ENCODE peak calls at places on chromosomes 16 and 17, in eight cellular contexts. T is AG09319; L is lung; S is IMR-90; J is CD8-positive, alpha-beta memory T cell; F is HTR-8/SVneo; D is Right ventricle myocardium superior; W is brain pericyte. E is an unnamed sample.

GRCh38 chr17:31148205-31148604 is 53.4 kb downstream of the NF1 start:
- DNase-seq in T (no peak), L (no peak), S (peak; percentile 13), J (no peak), F (no peak), D (no peak), W (no peak), E (no peak)

GRCh38 chr17:2214887-2215615 is 88.5 kb downstream of the SMG6 start:
- DNase-seq in T (no peak), L (no peak), S (peak; percentile 88), J (peak; percentile 23), F (no peak), D (peak; percentile 83), W (no peak), E (no peak)

GRCh38 chr16:85916141-85916890 is 17.4 kb downstream of the IRF8 start:
- DNase-seq in T (no peak), L (peak; percentile 89), S (no peak), J (no peak), F (no peak), D (peak; percentile 80), W (no peak), E (peak; percentile 10)

GRCh38 chr17:5819921-5820685 is 235.8 kb upstream of the NLRP1 start:
- DNase-seq in T (no peak), L (peak; percentile 19), S (no peak), J (no peak), F (no peak), D (no peak), W (no peak), E (no peak)

GRCh38 chr17:66002807-66003206 is 189.1 kb downstream of the CEP112 start:
- DNase-seq in T (no peak), L (no peak), S (peak; percentile 18), J (no peak), F (no peak), D (no peak), W (no peak), E (no peak)

GRCh38 chr17:56867948-56868376 is 34.0 kb downstream of the DGKE start:
- DNase-seq in T (no peak), L (no peak), S (peak; percentile 67), J (no peak), F (peak; percentile 39), D (no peak), W (no peak), E (peak; percentile 41)

GRCh38 chr17:80129006-80129565 is 17.8 kb downstream of the EIF4A3 start:
- DNase-seq in T (no peak), L (no peak), S (no peak), J (no peak), F (no peak), D (no peak), W (no peak), E (peak; percentile 8)

GRCh38 chr17:17702821-17703607 is 21.8 kb downstream of the RAI1 start:
- DNase-seq in T (no peak), L (no peak), S (no peak), J (no peak), F (no peak), D (peak; percentile 54), W (no peak), E (no peak)

GRCh38 chr17:50440172-50440837 is 14.3 kb downstream of the ACSF2 start:
- DNase-seq in T (no peak), L (peak; percentile 57), S (no peak), J (no peak), F (no peak), D (no peak), W (no peak), E (no peak)

GRCh38 chr17:50013079-50013478 is 18.1 kb upstream of the DLX3 start:
- DNase-seq in T (no peak), L (no peak), S (no peak), J (no peak), F (no peak), D (no peak), W (no peak), E (no peak)

GRCh38 chr16:1101573-1102332 is 5.7 kb upstream of the C1QTNF8 start:
- DNase-seq in T (no peak), L (no peak), S (no peak), J (no peak), F (no peak), D (no peak), W (no peak), E (no peak)

GRCh38 chr16:46986438-46986837 is 13.0 kb upstream of the DNAJA2 start:
- DNase-seq in T (no peak), L (no peak), S (no peak), J (no peak), F (no peak), D (no peak), W (no peak), E (no peak)

GRCh38 chr17:4241535-4241934 is 22.2 kb downstream of the ANKFY1 start:
- DNase-seq in T (no peak), L (no peak), S (no peak), J (no peak), F (no peak), D (no peak), W (no peak), E (no peak)

GRCh38 chr16:16075463-16076399 is 126.3 kb downstream of the ABCC1 start:
- DNase-seq in T (peak; percentile 50), L (peak; percentile 69), S (peak; percentile 41), J (no peak), F (no peak), D (peak; percentile 77), W (no peak), E (no peak)

GRCh38 chr17:32971171-32971570 is 20.5 kb upstream of the SPACA3 start:
- DNase-seq in T (no peak), L (peak; percentile 33), S (no peak), J (no peak), F (no peak), D (no peak), W (no peak), E (peak; percentile 82)

GRCh38 chr16:66580605-66581209 is 1.4 kb downstream of the CMTM2 start:
- DNase-seq in T (peak; percentile 54), L (no peak), S (peak; percentile 87), J (no peak), F (peak; percentile 86), D (no peak), W (no peak), E (peak; percentile 64)

GRCh38 chr17:9517396-9517795 is 58.2 kb downstream of the STX8 start:
- DNase-seq in T (no peak), L (no peak), S (no peak), J (peak; percentile 12), F (no peak), D (no peak), W (no peak), E (peak; percentile 6)

GRCh38 chr17:43721537-43722268 is 36.9 kb downstream of the SOST start:
- DNase-seq in T (no peak), L (no peak), S (peak; percentile 35), J (no peak), F (no peak), D (no peak), W (no peak), E (no peak)

GRCh38 chr16:53814791-53815190 is 110.8 kb downstream of the FTO start:
- DNase-seq in T (no peak), L (no peak), S (no peak), J (no peak), F (no peak), D (no peak), W (no peak), E (no peak)

GRCh38 chr17:78868391-78868790 is 27.8 kb upstream of the USP36 start:
- DNase-seq in T (peak; percentile 70), L (no peak), S (peak; percentile 86), J (no peak), F (no peak), D (no peak), W (no peak), E (no peak)

GRCh38 chr17:21297597-21297996 is 13.1 kb downstream of the MAP2K3 start:
- DNase-seq in T (no peak), L (no peak), S (no peak), J (no peak), F (no peak), D (no peak), W (no peak), E (no peak)

GRCh38 chr17:55576237-55576998 is 65.2 kb upstream of the SMIM36 start:
- DNase-seq in T (peak; percentile 44), L (no peak), S (peak; percentile 75), J (no peak), F (peak; percentile 40), D (no peak), W (no peak), E (peak; percentile 81)

GRCh38 chr17:31444026-31444425 is 52.6 kb downstream of the RAB11FIP4 start:
- DNase-seq in T (no peak), L (no peak), S (peak; percentile 40), J (no peak), F (no peak), D (no peak), W (no peak), E (no peak)